ENCODE peak calls at places on chromosomes 7 and 10, in four cellular contexts. C, E, H and D are unnamed samples.

GRCh38 chr10:121710207-121710606 is 112.0 kb upstream of the FGFR2 start:
- DNase-seq in E (no peak), C (no peak), H (no peak), D (no peak)

GRCh38 chr7:105866124-105866801 is 10.1 kb downstream of the ATXN7L1 start:
- DNase-seq in E (no peak), C (no peak), H (no peak), D (no peak)

GRCh38 chr10:96380821-96381220 is 22.0 kb upstream of the OPALIN start:
- DNase-seq in E (no peak), C (peak; percentile 54), H (no peak), D (no peak)

GRCh38 chr7:39404910-39405309 is 161.3 kb upstream of the YAE1 start:
- DNase-seq in H (no peak), E (no peak), C (no peak), D (no peak)

GRCh38 chr10:75288140-75288711 is 52.5 kb upstream of the COMTD1 start:
- DNase-seq in H (no peak), E (no peak), C (no peak), D (no peak)

GRCh38 chr7:94908204-94909022 is 1.0 kb downstream of the PPP1R9A start:
- DNase-seq in C (peak; percentile 67), E (peak; percentile 37), H (peak; percentile 5), D (no peak)

GRCh38 chr10:119496282-119496681 is 46.2 kb downstream of the RGS10 start:
- DNase-seq in H (no peak), E (no peak), C (peak; percentile 29), D (no peak)

GRCh38 chr10:113441220-113441619 is 111.6 kb upstream of the HABP2 start:
- DNase-seq in C (no peak), H (no peak), E (no peak), D (no peak)

GRCh38 chr7:42020067-42020466 is 216.9 kb downstream of the GLI3 start:
- DNase-seq in E (no peak), H (no peak), C (peak; percentile 6), D (no peak)

GRCh38 chr7:113197274-113197673 is 78.9 kb upstream of the SMIM30 start:
- DNase-seq in C (peak; percentile 78), H (no peak), E (no peak), D (no peak)

GRCh38 chr7:36985866-36986402 is 261.6 kb upstream of the AOAH start:
- DNase-seq in E (no peak), H (no peak), C (no peak), D (no peak)

GRCh38 chr7:29189743-29190201 is 4.8 kb upstream of the CHN2 start:
- DNase-seq in C (peak; percentile 55), E (peak; percentile 63), H (peak; percentile 56), D (no peak)

GRCh38 chr10:126854726-126855125 is 50.5 kb upstream of the DOCK1 start:
- DNase-seq in H (no peak), E (no peak), C (no peak), D (no peak)

GRCh38 chr10:114879541-114880158 is 58.1 kb downstream of the FHIP2A start:
- DNase-seq in C (peak; percentile 27), H (no peak), E (no peak), D (peak; percentile 22)

GRCh38 chr10:131126321-131127121 is 185.0 kb downstream of the TCERG1L start:
- DNase-seq in E (no peak), H (no peak), C (no peak), D (no peak)

GRCh38 chr10:15860692-15861201 is 440 bp upstream of the MINDY3 start:
- DNase-seq in H (no peak), E (no peak), C (no peak), D (no peak)

GRCh38 chr10:7410800-7411670 is at the start of gene SFMBT2:
- DNase-seq in H (peak; percentile 74), C (peak; percentile 71), E (peak; percentile 34), D (no peak)

GRCh38 chr7:22799633-22800032 is 23.0 kb downstream of the TOMM7 start:
- DNase-seq in H (no peak), E (no peak), C (no peak), D (no peak)

GRCh38 chr7:150450491-150450992 is at the start of gene GIMAP8:
- DNase-seq in E (peak; percentile 44), H (no peak), C (no peak), D (no peak)

GRCh38 chr7:122143376-122143750 is 686 bp downstream of the AASS start:
- DNase-seq in H (no peak), C (peak; percentile 16), E (no peak), D (no peak)

GRCh38 chr10:42850931-42851330 is 68.3 kb downstream of the BMS1 start:
- DNase-seq in C (no peak), E (no peak), H (peak; percentile 84), D (no peak)

GRCh38 chr10:97046426-97047072 is 139.2 kb downstream of the SLIT1 start:
- DNase-seq in E (no peak), H (no peak), C (no peak), D (no peak)

GRCh38 chr10:42753126-42753506 is 29.5 kb upstream of the BMS1 start:
- DNase-seq in E (peak; percentile 67), C (peak; percentile 83), H (peak; percentile 65), D (no peak)

GRCh38 chr7:18829518-18830252 is 287.8 kb downstream of the TWIST1 start:
- DNase-seq in E (no peak), H (no peak), C (no peak), D (no peak)

GRCh38 chr10:11145498-11145855 is 127.8 kb downstream of the CELF2 start:
- DNase-seq in C (no peak), H (no peak), E (peak; percentile 67), D (peak; percentile 74)

GRCh38 chr7:91089382-91089963 is 174.8 kb upstream of the FZD1 start:
- DNase-seq in E (no peak), H (peak; percentile 20), C (peak; percentile 50), D (no peak)

GRCh38 chr7:48139461-48139860 is 31.8 kb upstream of the ABCA13 start:
- DNase-seq in H (no peak), E (no peak), C (no peak), D (no peak)

GRCh38 chr10:24518981-24519597 is 204.6 kb downstream of the ARHGAP21 start:
- DNase-seq in E (no peak), C (peak; percentile 58), H (peak; percentile 61), D (no peak)

GRCh38 chr10:103583871-103584215 is 90.3 kb downstream of the NEURL1 start:
- DNase-seq in H (peak; percentile 43), E (no peak), C (no peak), D (no peak)